ENCODE peak calls at places on chromosomes 12 and 14, in ten cellular contexts. One of them, this sample, is unnamed.

GRCh38 chr14:68788275-68789001 is 4.4 kb downstream of the ZFP36L1 start:
- DNase-seq in stimulated activated CD4-positive, alpha-beta T cell treated with anti-CD3 and anti-CD28 coated beads, TNF-alpha, amount 100 ng/mL, for 1 hour: no peak
- DNase-seq in hypothalamus: no peak
- DNase-seq in NCI-H345: no peak
- DNase-seq in neural crest cell: no peak
- DNase-seq in GM19239: no peak
- DNase-seq in activated naive CD4-positive, alpha-beta T cell treated with anti-CD3 and anti-CD28 coated beads, Interleukin-2, amount 10 ng/mL, durations not matched to agents 7 days and 5 days: no peak
- DNase-seq in CD4-positive, CD25-positive, alpha-beta regulatory T cell: no peak
- DNase-seq in HFF-Myc: no peak
- DNase-seq in NT2/D1: no peak
- DNase-seq in this sample: no peak

GRCh38 chr12:5441497-5442236 is 9.8 kb downstream of the NTF3 start:
- DNase-seq in stimulated activated CD4-positive, alpha-beta T cell treated with anti-CD3 and anti-CD28 coated beads, TNF-alpha, amount 100 ng/mL, for 1 hour: no peak
- DNase-seq in hypothalamus: no peak
- DNase-seq in NCI-H345: no peak
- DNase-seq in neural crest cell: no peak
- DNase-seq in GM19239: no peak
- DNase-seq in activated naive CD4-positive, alpha-beta T cell treated with anti-CD3 and anti-CD28 coated beads, Interleukin-2, amount 10 ng/mL, durations not matched to agents 7 days and 5 days: no peak
- DNase-seq in CD4-positive, CD25-positive, alpha-beta regulatory T cell: no peak
- DNase-seq in HFF-Myc: no peak
- DNase-seq in NT2/D1: peak; percentile 93
- DNase-seq in this sample: no peak

GRCh38 chr14:44149597-44149996 is 357.5 kb downstream of the FSCB start:
- DNase-seq in stimulated activated CD4-positive, alpha-beta T cell treated with anti-CD3 and anti-CD28 coated beads, TNF-alpha, amount 100 ng/mL, for 1 hour: no peak
- DNase-seq in hypothalamus: no peak
- DNase-seq in NCI-H345: peak; percentile 40
- DNase-seq in neural crest cell: peak; percentile 32
- DNase-seq in GM19239: no peak
- DNase-seq in activated naive CD4-positive, alpha-beta T cell treated with anti-CD3 and anti-CD28 coated beads, Interleukin-2, amount 10 ng/mL, durations not matched to agents 7 days and 5 days: no peak
- DNase-seq in CD4-positive, CD25-positive, alpha-beta regulatory T cell: no peak
- DNase-seq in HFF-Myc: no peak
- DNase-seq in NT2/D1: peak; percentile 56
- DNase-seq in this sample: no peak

GRCh38 chr12:124687695-124688301 is 120.4 kb upstream of the NCOR2 start:
- DNase-seq in stimulated activated CD4-positive, alpha-beta T cell treated with anti-CD3 and anti-CD28 coated beads, TNF-alpha, amount 100 ng/mL, for 1 hour: no peak
- DNase-seq in hypothalamus: peak; percentile 42
- DNase-seq in NCI-H345: no peak
- DNase-seq in neural crest cell: no peak
- DNase-seq in GM19239: no peak
- DNase-seq in activated naive CD4-positive, alpha-beta T cell treated with anti-CD3 and anti-CD28 coated beads, Interleukin-2, amount 10 ng/mL, durations not matched to agents 7 days and 5 days: peak; percentile 52
- DNase-seq in CD4-positive, CD25-positive, alpha-beta regulatory T cell: no peak
- DNase-seq in HFF-Myc: no peak
- DNase-seq in NT2/D1: no peak
- DNase-seq in this sample: peak; percentile 35

GRCh38 chr14:69247691-69248440 is 12.1 kb upstream of the GALNT16 start:
- DNase-seq in stimulated activated CD4-positive, alpha-beta T cell treated with anti-CD3 and anti-CD28 coated beads, TNF-alpha, amount 100 ng/mL, for 1 hour: no peak
- DNase-seq in hypothalamus: no peak
- DNase-seq in NCI-H345: no peak
- DNase-seq in neural crest cell: no peak
- DNase-seq in GM19239: no peak
- DNase-seq in activated naive CD4-positive, alpha-beta T cell treated with anti-CD3 and anti-CD28 coated beads, Interleukin-2, amount 10 ng/mL, durations not matched to agents 7 days and 5 days: no peak
- DNase-seq in CD4-positive, CD25-positive, alpha-beta regulatory T cell: no peak
- DNase-seq in HFF-Myc: peak; percentile 63
- DNase-seq in NT2/D1: no peak
- DNase-seq in this sample: no peak

GRCh38 chr12:116266220-116266619 is 11.3 kb downstream of the MED13L start:
- DNase-seq in stimulated activated CD4-positive, alpha-beta T cell treated with anti-CD3 and anti-CD28 coated beads, TNF-alpha, amount 100 ng/mL, for 1 hour: no peak
- DNase-seq in hypothalamus: no peak
- DNase-seq in NCI-H345: no peak
- DNase-seq in neural crest cell: no peak
- DNase-seq in GM19239: no peak
- DNase-seq in activated naive CD4-positive, alpha-beta T cell treated with anti-CD3 and anti-CD28 coated beads, Interleukin-2, amount 10 ng/mL, durations not matched to agents 7 days and 5 days: no peak
- DNase-seq in CD4-positive, CD25-positive, alpha-beta regulatory T cell: no peak
- DNase-seq in HFF-Myc: no peak
- DNase-seq in NT2/D1: no peak
- DNase-seq in this sample: no peak

GRCh38 chr12:43842259-43842658 is 6.4 kb downstream of the TMEM117 start:
- DNase-seq in stimulated activated CD4-positive, alpha-beta T cell treated with anti-CD3 and anti-CD28 coated beads, TNF-alpha, amount 100 ng/mL, for 1 hour: no peak
- DNase-seq in hypothalamus: no peak
- DNase-seq in NCI-H345: no peak
- DNase-seq in neural crest cell: no peak
- DNase-seq in GM19239: no peak
- DNase-seq in activated naive CD4-positive, alpha-beta T cell treated with anti-CD3 and anti-CD28 coated beads, Interleukin-2, amount 10 ng/mL, durations not matched to agents 7 days and 5 days: no peak
- DNase-seq in CD4-positive, CD25-positive, alpha-beta regulatory T cell: no peak
- DNase-seq in HFF-Myc: no peak
- DNase-seq in NT2/D1: no peak
- DNase-seq in this sample: no peak

GRCh38 chr12:64187370-64187769 is 34.7 kb downstream of the KICS2 start:
- DNase-seq in stimulated activated CD4-positive, alpha-beta T cell treated with anti-CD3 and anti-CD28 coated beads, TNF-alpha, amount 100 ng/mL, for 1 hour: no peak
- DNase-seq in hypothalamus: no peak
- DNase-seq in NCI-H345: no peak
- DNase-seq in neural crest cell: no peak
- DNase-seq in GM19239: no peak
- DNase-seq in activated naive CD4-positive, alpha-beta T cell treated with anti-CD3 and anti-CD28 coated beads, Interleukin-2, amount 10 ng/mL, durations not matched to agents 7 days and 5 days: no peak
- DNase-seq in CD4-positive, CD25-positive, alpha-beta regulatory T cell: no peak
- DNase-seq in HFF-Myc: no peak
- DNase-seq in NT2/D1: no peak
- DNase-seq in this sample: no peak

GRCh38 chr14:65832431-65833253 is 420.1 kb downstream of the FUT8 start:
- DNase-seq in stimulated activated CD4-positive, alpha-beta T cell treated with anti-CD3 and anti-CD28 coated beads, TNF-alpha, amount 100 ng/mL, for 1 hour: no peak
- DNase-seq in hypothalamus: no peak
- DNase-seq in NCI-H345: no peak
- DNase-seq in neural crest cell: no peak
- DNase-seq in GM19239: no peak
- DNase-seq in activated naive CD4-positive, alpha-beta T cell treated with anti-CD3 and anti-CD28 coated beads, Interleukin-2, amount 10 ng/mL, durations not matched to agents 7 days and 5 days: no peak
- DNase-seq in CD4-positive, CD25-positive, alpha-beta regulatory T cell: no peak
- DNase-seq in HFF-Myc: no peak
- DNase-seq in NT2/D1: no peak
- DNase-seq in this sample: no peak

GRCh38 chr14:32345311-32345771 is 16.2 kb downstream of the AKAP6 start:
- DNase-seq in stimulated activated CD4-positive, alpha-beta T cell treated with anti-CD3 and anti-CD28 coated beads, TNF-alpha, amount 100 ng/mL, for 1 hour: no peak
- DNase-seq in hypothalamus: no peak
- DNase-seq in NCI-H345: no peak
- DNase-seq in neural crest cell: no peak
- DNase-seq in GM19239: no peak
- DNase-seq in activated naive CD4-positive, alpha-beta T cell treated with anti-CD3 and anti-CD28 coated beads, Interleukin-2, amount 10 ng/mL, durations not matched to agents 7 days and 5 days: no peak
- DNase-seq in CD4-positive, CD25-positive, alpha-beta regulatory T cell: no peak
- DNase-seq in HFF-Myc: no peak
- DNase-seq in NT2/D1: no peak
- DNase-seq in this sample: no peak

GRCh38 chr14:54105898-54106297 is 149.3 kb upstream of the BMP4 start:
- DNase-seq in stimulated activated CD4-positive, alpha-beta T cell treated with anti-CD3 and anti-CD28 coated beads, TNF-alpha, amount 100 ng/mL, for 1 hour: no peak
- DNase-seq in hypothalamus: no peak
- DNase-seq in NCI-H345: no peak
- DNase-seq in neural crest cell: no peak
- DNase-seq in GM19239: no peak
- DNase-seq in activated naive CD4-positive, alpha-beta T cell treated with anti-CD3 and anti-CD28 coated beads, Interleukin-2, amount 10 ng/mL, durations not matched to agents 7 days and 5 days: no peak
- DNase-seq in CD4-positive, CD25-positive, alpha-beta regulatory T cell: no peak
- DNase-seq in HFF-Myc: no peak
- DNase-seq in NT2/D1: no peak
- DNase-seq in this sample: no peak

GRCh38 chr14:36390718-36391117 is 70.3 kb upstream of the MBIP start:
- DNase-seq in stimulated activated CD4-positive, alpha-beta T cell treated with anti-CD3 and anti-CD28 coated beads, TNF-alpha, amount 100 ng/mL, for 1 hour: no peak
- DNase-seq in hypothalamus: no peak
- DNase-seq in NCI-H345: no peak
- DNase-seq in neural crest cell: no peak
- DNase-seq in GM19239: no peak
- DNase-seq in activated naive CD4-positive, alpha-beta T cell treated with anti-CD3 and anti-CD28 coated beads, Interleukin-2, amount 10 ng/mL, durations not matched to agents 7 days and 5 days: no peak
- DNase-seq in CD4-positive, CD25-positive, alpha-beta regulatory T cell: no peak
- DNase-seq in HFF-Myc: no peak
- DNase-seq in NT2/D1: no peak
- DNase-seq in this sample: no peak

GRCh38 chr14:93105362-93105761 is 10.4 kb downstream of the ITPK1 start:
- DNase-seq in stimulated activated CD4-positive, alpha-beta T cell treated with anti-CD3 and anti-CD28 coated beads, TNF-alpha, amount 100 ng/mL, for 1 hour: no peak
- DNase-seq in hypothalamus: no peak
- DNase-seq in NCI-H345: no peak
- DNase-seq in neural crest cell: no peak
- DNase-seq in GM19239: no peak
- DNase-seq in activated naive CD4-positive, alpha-beta T cell treated with anti-CD3 and anti-CD28 coated beads, Interleukin-2, amount 10 ng/mL, durations not matched to agents 7 days and 5 days: no peak
- DNase-seq in CD4-positive, CD25-positive, alpha-beta regulatory T cell: no peak
- DNase-seq in HFF-Myc: no peak
- DNase-seq in NT2/D1: no peak
- DNase-seq in this sample: peak; percentile 70

GRCh38 chr14:37197421-37198272 is at the start of gene MIPOL1:
- DNase-seq in stimulated activated CD4-positive, alpha-beta T cell treated with anti-CD3 and anti-CD28 coated beads, TNF-alpha, amount 100 ng/mL, for 1 hour: no peak
- DNase-seq in hypothalamus: peak; percentile 75
- DNase-seq in NCI-H345: peak; percentile 89
- DNase-seq in neural crest cell: peak; percentile 69
- DNase-seq in GM19239: no peak
- DNase-seq in activated naive CD4-positive, alpha-beta T cell treated with anti-CD3 and anti-CD28 coated beads, Interleukin-2, amount 10 ng/mL, durations not matched to agents 7 days and 5 days: peak; percentile 22
- DNase-seq in CD4-positive, CD25-positive, alpha-beta regulatory T cell: no peak
- DNase-seq in HFF-Myc: peak; percentile 27
- DNase-seq in NT2/D1: peak; percentile 18
- DNase-seq in this sample: peak; percentile 93

GRCh38 chr12:128204725-128205124 is 62.2 kb upstream of the TMEM132C start:
- DNase-seq in stimulated activated CD4-positive, alpha-beta T cell treated with anti-CD3 and anti-CD28 coated beads, TNF-alpha, amount 100 ng/mL, for 1 hour: no peak
- DNase-seq in hypothalamus: no peak
- DNase-seq in NCI-H345: no peak
- DNase-seq in neural crest cell: no peak
- DNase-seq in GM19239: no peak
- DNase-seq in activated naive CD4-positive, alpha-beta T cell treated with anti-CD3 and anti-CD28 coated beads, Interleukin-2, amount 10 ng/mL, durations not matched to agents 7 days and 5 days: no peak
- DNase-seq in CD4-positive, CD25-positive, alpha-beta regulatory T cell: no peak
- DNase-seq in HFF-Myc: no peak
- DNase-seq in NT2/D1: no peak
- DNase-seq in this sample: no peak

GRCh38 chr12:13222076-13222475 is 25.6 kb downstream of the EMP1 start:
- DNase-seq in stimulated activated CD4-positive, alpha-beta T cell treated with anti-CD3 and anti-CD28 coated beads, TNF-alpha, amount 100 ng/mL, for 1 hour: no peak
- DNase-seq in hypothalamus: no peak
- DNase-seq in NCI-H345: peak; percentile 4
- DNase-seq in neural crest cell: no peak
- DNase-seq in GM19239: no peak
- DNase-seq in activated naive CD4-positive, alpha-beta T cell treated with anti-CD3 and anti-CD28 coated beads, Interleukin-2, amount 10 ng/mL, durations not matched to agents 7 days and 5 days: no peak
- DNase-seq in CD4-positive, CD25-positive, alpha-beta regulatory T cell: no peak
- DNase-seq in HFF-Myc: no peak
- DNase-seq in NT2/D1: no peak
- DNase-seq in this sample: peak; percentile 59

GRCh38 chr14:94036328-94037167 is 10.4 kb downstream of the OTUB2 start:
- DNase-seq in stimulated activated CD4-positive, alpha-beta T cell treated with anti-CD3 and anti-CD28 coated beads, TNF-alpha, amount 100 ng/mL, for 1 hour: peak; percentile 30
- DNase-seq in hypothalamus: peak; percentile 28
- DNase-seq in NCI-H345: peak; percentile 66
- DNase-seq in neural crest cell: peak; percentile 70
- DNase-seq in GM19239: peak; percentile 72
- DNase-seq in activated naive CD4-positive, alpha-beta T cell treated with anti-CD3 and anti-CD28 coated beads, Interleukin-2, amount 10 ng/mL, durations not matched to agents 7 days and 5 days: peak; percentile 88
- DNase-seq in CD4-positive, CD25-positive, alpha-beta regulatory T cell: peak; percentile 50
- DNase-seq in HFF-Myc: peak; percentile 42
- DNase-seq in NT2/D1: peak; percentile 55
- DNase-seq in this sample: peak; percentile 83

GRCh38 chr12:111102062-111102735 is 181.8 kb upstream of the MYL2 start:
- DNase-seq in stimulated activated CD4-positive, alpha-beta T cell treated with anti-CD3 and anti-CD28 coated beads, TNF-alpha, amount 100 ng/mL, for 1 hour: no peak
- DNase-seq in hypothalamus: no peak
- DNase-seq in NCI-H345: peak; percentile 61
- DNase-seq in neural crest cell: no peak
- DNase-seq in GM19239: no peak
- DNase-seq in activated naive CD4-positive, alpha-beta T cell treated with anti-CD3 and anti-CD28 coated beads, Interleukin-2, amount 10 ng/mL, durations not matched to agents 7 days and 5 days: no peak
- DNase-seq in CD4-positive, CD25-positive, alpha-beta regulatory T cell: no peak
- DNase-seq in HFF-Myc: no peak
- DNase-seq in NT2/D1: no peak
- DNase-seq in this sample: no peak

This sample was measured in psoas muscle.